ENCODE peak calls at places on chromosomes 2 and 18, in five cellular contexts. L, H, T, J and X are unnamed samples.
A peak's percentile ranks its signal among the peaks of the same experiment; 100 is the strongest.

GRCh38 chr2:128291161-128291843 is 27.4 kb downstream of the HS6ST1 start:
- DNase-seq in L (no peak), H (no peak), T (no peak), J (no peak), X (peak; percentile 59)

GRCh38 chr18:44682871-44683221 is 2.2 kb downstream of the SETBP1 start:
- DNase-seq in L (no peak), H (peak; percentile 63), T (no peak), J (no peak), X (no peak)

GRCh38 chr2:192201116-192201515 is 6.4 kb upstream of the TMEFF2 start:
- DNase-seq in L (no peak), H (no peak), T (no peak), J (no peak), X (no peak)

GRCh38 chr2:63581266-63581961 is 6.9 kb downstream of the WDPCP start:
- DNase-seq in L (no peak), H (no peak), T (no peak), J (no peak), X (peak; percentile 82)

GRCh38 chr2:73075477-73076373 is 4.2 kb upstream of the SFXN5 start:
- DNase-seq in L (no peak), H (peak; percentile 38), T (no peak), J (no peak), X (peak; percentile 69)

GRCh38 chr18:8374652-8375051 is 234.6 kb upstream of the RAB12 start:
- DNase-seq in L (no peak), H (no peak), T (no peak), J (no peak), X (no peak)

GRCh38 chr2:170218456-170218855 is 40.5 kb downstream of the MYO3B start:
- DNase-seq in L (no peak), H (no peak), T (no peak), J (no peak), X (no peak)

GRCh38 chr2:71347517-71347916 is 15.9 kb downstream of the ZNF638 start:
- DNase-seq in L (peak; percentile 11), H (no peak), T (no peak), J (no peak), X (no peak)

GRCh38 chr2:7625392-7626138 is 708.4 kb downstream of the RNF144A start:
- DNase-seq in L (no peak), H (no peak), T (no peak), J (no peak), X (no peak)

GRCh38 chr2:240400319-240401161 is 34.9 kb upstream of the GPC1 start:
- DNase-seq in L (no peak), H (no peak), T (no peak), J (peak; percentile 44), X (peak; percentile 15)

GRCh38 chr18:36628435-36629094 is 200.2 kb downstream of the TPGS2 start:
- DNase-seq in L (no peak), H (no peak), T (no peak), J (no peak), X (no peak)

GRCh38 chr2:241286348-241287090 is 29.0 kb downstream of the HDLBP start:
- DNase-seq in L (no peak), H (no peak), T (no peak), J (no peak), X (no peak)

GRCh38 chr2:73984203-73984921 is at the start of gene TET3:
- DNase-seq in L (peak; percentile 75), H (peak; percentile 50), T (peak; percentile 72), J (peak; percentile 75), X (peak; percentile 53)

GRCh38 chr2:9102861-9103662 is 99.6 kb upstream of the MBOAT2 start:
- DNase-seq in L (no peak), H (no peak), T (no peak), J (no peak), X (no peak)

GRCh38 chr2:211085056-211085680 is 528.8 kb downstream of the CPS1 start:
- DNase-seq in L (peak; percentile 3), H (no peak), T (no peak), J (no peak), X (no peak)

GRCh38 chr2:215711484-215712034 is 275.7 kb upstream of the FN1 start:
- DNase-seq in L (no peak), H (no peak), T (no peak), J (no peak), X (no peak)

GRCh38 chr18:45403341-45404049 is 211.8 kb upstream of the SLC14A2 start:
- DNase-seq in L (no peak), H (no peak), T (no peak), J (no peak), X (no peak)

GRCh38 chr2:54279385-54279784 is 23.4 kb upstream of the TSPYL6 start:
- DNase-seq in L (peak; percentile 13), H (no peak), T (no peak), J (no peak), X (no peak)

GRCh38 chr2:60899230-60899891 is 18.0 kb downstream of the REL start:
- DNase-seq in L (no peak), H (no peak), T (no peak), J (no peak), X (no peak)

GRCh38 chr18:62586781-62587487 is 64.1 kb downstream of the ZCCHC2 start:
- DNase-seq in L (no peak), H (no peak), T (no peak), J (no peak), X (no peak)

GRCh38 chr2:102439065-102439695 is 16.2 kb downstream of the IL18RAP start:
- DNase-seq in L (no peak), H (no peak), T (no peak), J (no peak), X (no peak)

GRCh38 chr2:74777161-74777900 is 56.6 kb upstream of the HK2 start:
- DNase-seq in L (no peak), H (no peak), T (no peak), J (no peak), X (no peak)

GRCh38 chr18:48859311-48860275 is 91.2 kb downstream of the SMAD7 start:
- DNase-seq in L (no peak), H (no peak), T (no peak), J (peak; percentile 46), X (peak; percentile 91)

GRCh38 chr2:173997269-173997668 is 32.1 kb upstream of the SP3 start:
- DNase-seq in L (no peak), H (peak; percentile 68), T (no peak), J (peak; percentile 91), X (peak; percentile 55)

GRCh38 chr2:40243581-40243980 is 208.3 kb downstream of the SLC8A1 start:
- DNase-seq in L (no peak), H (no peak), T (no peak), J (no peak), X (no peak)

GRCh38 chr2:191521608-191522208 is 156.2 kb upstream of the NABP1 start:
- DNase-seq in L (peak; percentile 7), H (no peak), T (peak; percentile 7), J (no peak), X (no peak)

GRCh38 chr18:2939317-2939716 is 73.6 kb downstream of the LPIN2 start:
- DNase-seq in L (no peak), H (no peak), T (no peak), J (peak; percentile 68), X (no peak)

GRCh38 chr2:44429034-44429433 is 67.3 kb downstream of the CAMKMT start:
- DNase-seq in L (no peak), H (no peak), T (no peak), J (no peak), X (no peak)

GRCh38 chr2:196166876-196167275 is 4.5 kb downstream of the STK17B start:
- DNase-seq in L (no peak), H (no peak), T (no peak), J (no peak), X (no peak)

GRCh38 chr2:241008711-241009121 is 10.3 kb downstream of the SNED1 start:
- DNase-seq in L (no peak), H (peak; percentile 13), T (no peak), J (no peak), X (no peak)

GRCh38 chr2:135916232-135916631 is 40.0 kb upstream of the MCM6 start:
- DNase-seq in L (no peak), H (no peak), T (peak; percentile 35), J (no peak), X (no peak)

GRCh38 chr18:57075716-57076400 is 71.0 kb upstream of the BOD1L2 start:
- DNase-seq in L (no peak), H (no peak), T (no peak), J (no peak), X (no peak)
- H3K4me1 ChIP-seq in L (no peaks in the 10 kb centered on the region), H (no peaks in the 10 kb centered on the region), T (peaks cover 11% of the 10 kb centered on the region), J (no peaks in the 10 kb centered on the region), X (no peaks in the 10 kb centered on the region)

DNA sequence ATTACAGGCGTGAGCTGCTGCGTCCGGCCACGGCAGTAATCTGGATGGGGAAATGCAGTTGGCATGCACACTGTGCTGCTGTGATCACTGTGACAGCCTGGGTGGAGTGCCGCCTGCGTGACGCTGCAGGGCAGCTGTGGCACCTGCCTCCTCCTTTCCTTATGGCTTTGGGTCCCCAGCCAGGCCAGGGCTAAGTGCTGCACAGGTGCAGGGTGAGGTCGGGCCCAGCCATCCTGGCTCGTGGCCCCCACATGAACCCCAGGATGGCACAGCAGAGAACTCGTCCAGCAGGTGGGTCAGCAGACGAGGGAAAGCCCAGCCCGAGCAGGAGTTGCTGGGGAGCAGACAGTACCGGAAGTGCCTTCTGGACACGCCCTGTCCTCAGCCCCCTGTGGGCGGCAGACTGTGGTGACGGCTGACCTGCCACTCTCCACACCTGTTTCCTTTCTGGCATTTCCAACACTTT is 17.1 kb downstream of the HS1BP3 start:
- DNase-seq in L (no peak), H (no peak), T (no peak), J (peak; percentile 87), X (no peak)
- H3K27ac ChIP-seq in L (no peak overlapping the region), H (no peak overlapping the region), T (no peak overlapping the region), J (peak overlapping the region; percentile 84), X (peak overlapping the region; percentile 29)

GRCh38 chr18:75213610-75214009 is 3.0 kb downstream of the TSHZ1 start:
- DNase-seq in L (no peak), H (no peak), T (no peak), J (no peak), X (no peak)
- H3K4me1 ChIP-seq in L (peaks cover 17% of the 10 kb centered on the region), H (peaks cover 17% of the 10 kb centered on the region), T (peaks cover 61% of the 10 kb centered on the region), J (peaks cover 54% of the 10 kb centered on the region), X (peaks cover 20% of the 10 kb centered on the region)

GRCh38 chr2:209147981-209148380 is 275.9 kb upstream of the MAP2 start:
- DNase-seq in L (no peak), H (no peak), T (no peak), J (no peak), X (no peak)

GRCh38 chr2:209141142-209141541 is 282.7 kb upstream of the MAP2 start:
- DNase-seq in L (no peak), H (no peak), T (no peak), J (no peak), X (no peak)

GRCh38 chr2:209141818-209142217 is 282.0 kb upstream of the MAP2 start:
- DNase-seq in L (no peak), H (no peak), T (no peak), J (no peak), X (no peak)

GRCh38 chr2:209145941-209146681 is 277.7 kb upstream of the MAP2 start:
- DNase-seq in L (no peak), H (no peak), T (no peak), J (no peak), X (no peak)

DNA sequence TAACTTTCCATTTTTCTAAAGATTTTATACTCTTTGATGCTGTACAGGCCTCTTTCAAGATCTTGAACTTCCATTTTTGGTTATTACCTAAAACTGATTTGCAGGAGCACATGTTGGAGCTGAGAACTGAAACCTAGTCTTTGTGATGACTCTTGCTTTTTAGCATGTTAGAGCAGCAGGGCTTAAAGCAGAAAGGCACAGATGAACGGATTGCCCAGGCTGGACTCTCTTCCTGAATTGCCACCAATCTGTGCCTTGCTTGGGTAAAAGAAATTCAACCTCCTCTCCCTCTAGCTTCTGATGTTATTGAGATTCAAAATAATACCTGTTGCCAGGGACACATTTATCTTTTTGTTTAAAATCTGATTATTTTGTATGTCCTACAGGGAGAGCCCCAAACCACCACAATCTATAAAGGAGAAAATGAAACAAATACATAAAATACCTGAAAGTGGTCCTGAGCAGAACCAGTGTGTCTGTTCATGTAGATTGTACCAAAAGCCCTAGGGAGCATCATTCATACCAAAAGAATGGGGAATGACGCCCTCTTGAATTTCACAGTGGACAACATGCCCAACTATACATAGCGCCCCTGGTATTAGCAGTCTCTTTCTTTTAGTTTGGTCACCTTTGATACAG is 277.0 kb upstream of the MAP2 start:
- DNase-seq in L (no peak), H (no peak), T (no peak), J (no peak), X (no peak)
- H3K27ac ChIP-seq in L (no peak overlapping the region), H (no peak overlapping the region), T (no peak overlapping the region), J (no peak overlapping the region), X (no peak overlapping the region)